ENCODE peak calls at places on chromosomes 4 and X, in eight cellular contexts. One of them, this sample, is unnamed.

GRCh38 chrX:47879447-47879846 is 42.7 kb downstream of the ZNF81 start:
- DNase-seq in upper lobe of right lung: no peak
- DNase-seq in pancreas: no peak
- DNase-seq in GM06990: no peak
- DNase-seq in Peyer's patch: no peak
- DNase-seq in brain microvascular endothelial cell: no peak
- DNase-seq in upper lobe of left lung: no peak
- DNase-seq in fibroblast of pulmonary artery: no peak
- DNase-seq in this sample: no peak

GRCh38 chrX:41553688-41554087 is 106.5 kb downstream of the NYX start:
- DNase-seq in upper lobe of right lung: no peak
- DNase-seq in pancreas: no peak
- DNase-seq in GM06990: no peak
- DNase-seq in Peyer's patch: no peak
- DNase-seq in brain microvascular endothelial cell: no peak
- DNase-seq in upper lobe of left lung: no peak
- DNase-seq in fibroblast of pulmonary artery: no peak
- DNase-seq in this sample: no peak

GRCh38 chrX:29952016-29952415 is 263.3 kb upstream of the MAGEB2 start:
- DNase-seq in upper lobe of right lung: no peak
- DNase-seq in pancreas: no peak
- DNase-seq in GM06990: no peak
- DNase-seq in Peyer's patch: no peak
- DNase-seq in brain microvascular endothelial cell: no peak
- DNase-seq in upper lobe of left lung: no peak
- DNase-seq in fibroblast of pulmonary artery: peak; percentile 26
- DNase-seq in this sample: peak; percentile 43

GRCh38 chrX:42778096-42778495 is at the start of gene PPP1R2C:
- DNase-seq in upper lobe of right lung: no peak
- DNase-seq in pancreas: no peak
- DNase-seq in GM06990: no peak
- DNase-seq in Peyer's patch: no peak
- DNase-seq in brain microvascular endothelial cell: no peak
- DNase-seq in upper lobe of left lung: no peak
- DNase-seq in fibroblast of pulmonary artery: no peak
- DNase-seq in this sample: no peak

GRCh38 chr4:124111922-124112321 is 600.6 kb downstream of the ANKRD50 start:
- DNase-seq in upper lobe of right lung: no peak
- DNase-seq in pancreas: no peak
- DNase-seq in GM06990: no peak
- DNase-seq in Peyer's patch: no peak
- DNase-seq in brain microvascular endothelial cell: peak; percentile 67
- DNase-seq in upper lobe of left lung: no peak
- DNase-seq in fibroblast of pulmonary artery: peak; percentile 97
- DNase-seq in this sample: peak; percentile 95

GRCh38 chrX:47573334-47574095 is 8.7 kb upstream of the TIMP1 start:
- DNase-seq in upper lobe of right lung: no peak
- DNase-seq in pancreas: no peak
- DNase-seq in GM06990: no peak
- DNase-seq in Peyer's patch: no peak
- DNase-seq in brain microvascular endothelial cell: no peak
- DNase-seq in upper lobe of left lung: no peak
- DNase-seq in fibroblast of pulmonary artery: peak; percentile 84
- DNase-seq in this sample: no peak

GRCh38 chr4:82718067-82718935 is 80.3 kb downstream of the SCD5 start:
- DNase-seq in upper lobe of right lung: no peak
- DNase-seq in pancreas: no peak
- DNase-seq in GM06990: no peak
- DNase-seq in Peyer's patch: no peak
- DNase-seq in brain microvascular endothelial cell: no peak
- DNase-seq in upper lobe of left lung: no peak
- DNase-seq in fibroblast of pulmonary artery: peak; percentile 71
- DNase-seq in this sample: peak; percentile 40

GRCh38 chrX:38937400-38937799 is 136.1 kb downstream of the MID1IP1 start:
- DNase-seq in upper lobe of right lung: no peak
- DNase-seq in pancreas: no peak
- DNase-seq in GM06990: no peak
- DNase-seq in Peyer's patch: no peak
- DNase-seq in brain microvascular endothelial cell: no peak
- DNase-seq in upper lobe of left lung: no peak
- DNase-seq in fibroblast of pulmonary artery: no peak
- DNase-seq in this sample: no peak

GRCh38 chr4:158169516-158169915 is 3.3 kb downstream of the GASK1B start:
- DNase-seq in upper lobe of right lung: no peak
- DNase-seq in pancreas: no peak
- DNase-seq in GM06990: no peak
- DNase-seq in Peyer's patch: no peak
- DNase-seq in brain microvascular endothelial cell: no peak
- DNase-seq in upper lobe of left lung: no peak
- DNase-seq in fibroblast of pulmonary artery: no peak
- DNase-seq in this sample: no peak

GRCh38 chrX:47143894-47144625 is 442 bp downstream of the NDUFB11 start:
- DNase-seq in upper lobe of right lung: no peak
- DNase-seq in pancreas: peak; percentile 34
- DNase-seq in GM06990: no peak
- DNase-seq in Peyer's patch: peak; percentile 76
- DNase-seq in brain microvascular endothelial cell: no peak
- DNase-seq in upper lobe of left lung: peak; percentile 30
- DNase-seq in fibroblast of pulmonary artery: peak; percentile 31
- DNase-seq in this sample: peak; percentile 33

GRCh38 chr4:80142396-80143304 is 54.7 kb upstream of the PRDM8 start:
- DNase-seq in upper lobe of right lung: no peak
- DNase-seq in pancreas: no peak
- DNase-seq in GM06990: no peak
- DNase-seq in Peyer's patch: no peak
- DNase-seq in brain microvascular endothelial cell: no peak
- DNase-seq in upper lobe of left lung: no peak
- DNase-seq in fibroblast of pulmonary artery: peak; percentile 56
- DNase-seq in this sample: peak; percentile 47

GRCh38 chr4:60938621-60939020 is 261.5 kb upstream of the ADGRL3 start:
- DNase-seq in upper lobe of right lung: no peak
- DNase-seq in pancreas: no peak
- DNase-seq in GM06990: no peak
- DNase-seq in Peyer's patch: no peak
- DNase-seq in brain microvascular endothelial cell: no peak
- DNase-seq in upper lobe of left lung: no peak
- DNase-seq in fibroblast of pulmonary artery: no peak
- DNase-seq in this sample: no peak

GRCh38 chrX:41108684-41109205 is 23.5 kb downstream of the USP9X start:
- DNase-seq in upper lobe of right lung: no peak
- DNase-seq in pancreas: no peak
- DNase-seq in GM06990: no peak
- DNase-seq in Peyer's patch: no peak
- DNase-seq in brain microvascular endothelial cell: no peak
- DNase-seq in upper lobe of left lung: no peak
- DNase-seq in fibroblast of pulmonary artery: no peak
- DNase-seq in this sample: no peak

GRCh38 chr4:149353241-149353640 is 462.4 kb downstream of the IQCM start:
- DNase-seq in upper lobe of right lung: no peak
- DNase-seq in pancreas: no peak
- DNase-seq in GM06990: no peak
- DNase-seq in Peyer's patch: no peak
- DNase-seq in brain microvascular endothelial cell: no peak
- DNase-seq in upper lobe of left lung: no peak
- DNase-seq in fibroblast of pulmonary artery: peak; percentile 19
- DNase-seq in this sample: no peak

GRCh38 chrX:31423575-31424284 is 351.9 kb upstream of the FTHL17 start:
- DNase-seq in upper lobe of right lung: no peak
- DNase-seq in pancreas: peak; percentile 18
- DNase-seq in GM06990: no peak
- DNase-seq in Peyer's patch: no peak
- DNase-seq in brain microvascular endothelial cell: peak; percentile 65
- DNase-seq in upper lobe of left lung: no peak
- DNase-seq in fibroblast of pulmonary artery: peak; percentile 77
- DNase-seq in this sample: peak; percentile 80

GRCh38 chr4:186260117-186260503 is 5.9 kb upstream of the F11 start:
- DNase-seq in upper lobe of right lung: no peak
- DNase-seq in pancreas: peak; percentile 49
- DNase-seq in GM06990: no peak
- DNase-seq in Peyer's patch: no peak
- DNase-seq in brain microvascular endothelial cell: no peak
- DNase-seq in upper lobe of left lung: no peak
- DNase-seq in fibroblast of pulmonary artery: no peak
- DNase-seq in this sample: no peak

GRCh38 chr4:1675136-1675801 is 8.8 kb downstream of the FAM53A start:
- DNase-seq in upper lobe of right lung: no peak
- DNase-seq in pancreas: no peak
- DNase-seq in GM06990: no peak
- DNase-seq in Peyer's patch: no peak
- DNase-seq in brain microvascular endothelial cell: no peak
- DNase-seq in upper lobe of left lung: no peak
- DNase-seq in fibroblast of pulmonary artery: no peak
- DNase-seq in this sample: no peak

GRCh38 chrX:134734343-134735001 is 76.2 kb upstream of the PLAC1 start:
- DNase-seq in upper lobe of right lung: no peak
- DNase-seq in pancreas: no peak
- DNase-seq in GM06990: no peak
- DNase-seq in Peyer's patch: no peak
- DNase-seq in brain microvascular endothelial cell: no peak
- DNase-seq in upper lobe of left lung: no peak
- DNase-seq in fibroblast of pulmonary artery: peak; percentile 51
- DNase-seq in this sample: no peak

GRCh38 chrX:101417981-101418841 is 10.2 kb downstream of the HNRNPH2 start:
- DNase-seq in upper lobe of right lung: peak; percentile 87
- DNase-seq in pancreas: peak; percentile 62
- DNase-seq in GM06990: peak; percentile 50
- DNase-seq in Peyer's patch: peak; percentile 67
- DNase-seq in brain microvascular endothelial cell: no peak
- DNase-seq in upper lobe of left lung: peak; percentile 62
- DNase-seq in fibroblast of pulmonary artery: no peak
- DNase-seq in this sample: no peak

GRCh38 chr4:39626913-39627312 is 11.8 kb downstream of the SMIM14 start:
- DNase-seq in upper lobe of right lung: no peak
- DNase-seq in pancreas: no peak
- DNase-seq in GM06990: no peak
- DNase-seq in Peyer's patch: no peak
- DNase-seq in brain microvascular endothelial cell: no peak
- DNase-seq in upper lobe of left lung: no peak
- DNase-seq in fibroblast of pulmonary artery: no peak
- DNase-seq in this sample: no peak

GRCh38 chr4:7874838-7875237 is 64.8 kb downstream of the AFAP1 start:
- DNase-seq in upper lobe of right lung: no peak
- DNase-seq in pancreas: no peak
- DNase-seq in GM06990: no peak
- DNase-seq in Peyer's patch: no peak
- DNase-seq in brain microvascular endothelial cell: no peak
- DNase-seq in upper lobe of left lung: no peak
- DNase-seq in fibroblast of pulmonary artery: no peak
- DNase-seq in this sample: no peak

GRCh38 chr4:98290511-98290910 is 29.3 kb downstream of the RAP1GDS1 start:
- DNase-seq in upper lobe of right lung: no peak
- DNase-seq in pancreas: no peak
- DNase-seq in GM06990: no peak
- DNase-seq in Peyer's patch: no peak
- DNase-seq in brain microvascular endothelial cell: peak; percentile 12
- DNase-seq in upper lobe of left lung: no peak
- DNase-seq in fibroblast of pulmonary artery: peak; percentile 67
- DNase-seq in this sample: peak; percentile 85

GRCh38 chr4:152054731-152055130 is 293.9 kb upstream of the GATB start:
- DNase-seq in upper lobe of right lung: no peak
- DNase-seq in pancreas: no peak
- DNase-seq in GM06990: no peak
- DNase-seq in Peyer's patch: no peak
- DNase-seq in brain microvascular endothelial cell: no peak
- DNase-seq in upper lobe of left lung: no peak
- DNase-seq in fibroblast of pulmonary artery: no peak
- DNase-seq in this sample: no peak
- TF ChIP-seq CTCF in upper lobe of right lung: no peak
- TF ChIP-seq CTCF in pancreas: no peak
- TF ChIP-seq CTCF in GM06990: no peak
- TF ChIP-seq CTCF in Peyer's patch: no peak
- TF ChIP-seq CTCF in brain microvascular endothelial cell: no peak
- TF ChIP-seq CTCF in upper lobe of left lung: no peak
- TF ChIP-seq CTCF in fibroblast of pulmonary artery: no peak
- TF ChIP-seq CTCF in this sample: no peak

DNA sequence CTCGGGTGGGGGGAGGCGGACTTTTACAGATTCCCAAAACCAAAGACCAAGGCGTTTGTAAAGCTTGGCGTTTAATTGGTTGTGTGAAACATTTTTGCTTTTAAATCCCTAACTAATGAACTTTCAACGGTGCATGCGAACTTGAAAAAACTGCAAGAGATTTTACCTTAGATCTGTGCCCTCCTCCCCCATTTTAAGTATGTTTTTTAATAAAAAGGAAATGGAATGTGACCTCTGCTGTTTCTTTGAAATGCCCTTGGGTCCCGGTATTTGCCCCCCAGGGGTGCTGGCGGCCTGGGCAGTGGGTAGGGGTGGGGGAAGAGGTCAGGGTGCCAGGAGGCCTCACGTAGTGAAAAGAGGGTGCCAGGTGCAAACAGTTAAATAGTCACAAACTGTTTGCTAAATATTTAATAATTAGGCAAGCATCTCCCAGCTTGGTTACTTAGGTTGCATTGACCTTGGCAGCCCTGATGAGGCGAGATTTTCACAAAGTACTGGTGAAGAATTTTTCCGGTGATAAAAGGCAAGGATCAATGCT is 209.8 kb downstream of the NWD2 start:
- DNase-seq in upper lobe of right lung: no peak
- DNase-seq in pancreas: peak; percentile 24
- DNase-seq in GM06990: no peak
- DNase-seq in Peyer's patch: no peak
- DNase-seq in brain microvascular endothelial cell: no peak
- DNase-seq in upper lobe of left lung: no peak
- DNase-seq in fibroblast of pulmonary artery: no peak
- DNase-seq in this sample: no peak
- H3K4me3 ChIP-seq in upper lobe of right lung: peak overlapping the region; percentile 55
- H3K4me3 ChIP-seq in pancreas: peak overlapping the region; percentile 34
- H3K4me3 ChIP-seq in GM06990: no peak overlapping the region
- H3K4me3 ChIP-seq in Peyer's patch: peak overlapping the region; percentile 58
- H3K4me3 ChIP-seq in brain microvascular endothelial cell: no peak overlapping the region
- H3K4me3 ChIP-seq in upper lobe of left lung: peak overlapping the region; percentile 57
- H3K4me3 ChIP-seq in fibroblast of pulmonary artery: peak overlapping the region; percentile 25
- H3K4me3 ChIP-seq in this sample: no peak overlapping the region

DNA sequence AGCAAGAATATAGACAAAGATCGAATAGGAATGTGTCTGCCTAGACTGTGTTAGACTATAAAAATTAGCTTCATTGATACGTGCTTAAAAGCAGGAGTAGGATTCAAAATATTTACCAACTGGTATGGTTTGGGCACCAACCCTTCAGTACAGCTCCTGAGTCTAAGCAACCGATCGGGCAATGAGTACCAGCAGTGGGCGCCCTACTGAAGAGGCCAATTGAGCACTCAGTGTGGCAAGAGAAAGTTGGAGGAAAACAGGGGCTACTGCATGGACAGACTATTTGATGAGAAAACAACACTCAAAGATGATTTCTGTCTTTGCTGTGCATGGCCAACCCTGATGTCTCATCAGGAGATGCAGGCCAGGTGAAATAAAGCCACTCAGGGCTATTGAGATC is 176.0 kb upstream of the NWD2 start:
- DNase-seq in upper lobe of right lung: no peak
- DNase-seq in pancreas: no peak
- DNase-seq in GM06990: no peak
- DNase-seq in Peyer's patch: no peak
- DNase-seq in brain microvascular endothelial cell: no peak
- DNase-seq in upper lobe of left lung: no peak
- DNase-seq in fibroblast of pulmonary artery: no peak
- DNase-seq in this sample: no peak
- TF ChIP-seq CTCF in upper lobe of right lung: no peak
- TF ChIP-seq CTCF in pancreas: no peak
- TF ChIP-seq CTCF in GM06990: peak; percentile 65
- TF ChIP-seq CTCF in Peyer's patch: no peak
- TF ChIP-seq CTCF in brain microvascular endothelial cell: no peak
- TF ChIP-seq CTCF in upper lobe of left lung: no peak
- TF ChIP-seq CTCF in fibroblast of pulmonary artery: no peak
- TF ChIP-seq CTCF in this sample: no peak

GRCh38 chrX:9278475-9279270 is 186.2 kb upstream of the TBL1X start:
- DNase-seq in upper lobe of right lung: no peak
- DNase-seq in pancreas: no peak
- DNase-seq in GM06990: no peak
- DNase-seq in Peyer's patch: no peak
- DNase-seq in brain microvascular endothelial cell: no peak
- DNase-seq in upper lobe of left lung: no peak
- DNase-seq in fibroblast of pulmonary artery: peak; percentile 10
- DNase-seq in this sample: peak; percentile 47
- H3K4me3 ChIP-seq in upper lobe of right lung: no peak overlapping the region
- H3K4me3 ChIP-seq in pancreas: no peak overlapping the region
- H3K4me3 ChIP-seq in GM06990: no peak overlapping the region
- H3K4me3 ChIP-seq in Peyer's patch: no peak overlapping the region
- H3K4me3 ChIP-seq in brain microvascular endothelial cell: no peak overlapping the region
- H3K4me3 ChIP-seq in upper lobe of left lung: no peak overlapping the region
- H3K4me3 ChIP-seq in fibroblast of pulmonary artery: peak overlapping the region; percentile 28
- H3K4me3 ChIP-seq in this sample: peak overlapping the region; percentile 43